ENCODE peak calls at places on chromosomes 11 and 22, in five cellular contexts. One of them, this sample, is unnamed.
A peak's percentile ranks its signal among the peaks of the same experiment; 100 is the strongest.

GRCh38 chr11:44818110-44818509 is 91.3 kb downstream of the TSPAN18 start:
- DNase-seq in mammary epithelial cell: no peak
- DNase-seq in HCT116: no peak
- DNase-seq in GM23338: no peak
- DNase-seq in hepatocyte: no peak
- DNase-seq in this sample: no peak

GRCh38 chr11:44711113-44711512 is 15.6 kb upstream of the TSPAN18 start:
- DNase-seq in mammary epithelial cell: no peak
- DNase-seq in HCT116: no peak
- DNase-seq in GM23338: peak; percentile 70
- DNase-seq in hepatocyte: peak; percentile 51
- DNase-seq in this sample: no peak

GRCh38 chr11:75280770-75281468 is 40.3 kb downstream of the TPBGL start:
- DNase-seq in mammary epithelial cell: no peak
- DNase-seq in HCT116: no peak
- DNase-seq in GM23338: no peak
- DNase-seq in hepatocyte: no peak
- DNase-seq in this sample: no peak

GRCh38 chr11:82972103-82972502 is 70.6 kb downstream of the DDIAS start:
- DNase-seq in mammary epithelial cell: no peak
- DNase-seq in HCT116: no peak
- DNase-seq in GM23338: no peak
- DNase-seq in hepatocyte: no peak
- DNase-seq in this sample: no peak

GRCh38 chr22:27991586-27992293 is 72.7 kb upstream of the PITPNB start:
- DNase-seq in mammary epithelial cell: no peak
- DNase-seq in HCT116: no peak
- DNase-seq in GM23338: no peak
- DNase-seq in hepatocyte: no peak
- DNase-seq in this sample: no peak

GRCh38 chr11:47667555-47667954 is 25.2 kb upstream of the MTCH2 start:
- DNase-seq in mammary epithelial cell: no peak
- DNase-seq in HCT116: no peak
- DNase-seq in GM23338: no peak
- DNase-seq in hepatocyte: no peak
- DNase-seq in this sample: no peak

GRCh38 chr11:124799384-124800225 is 601 bp downstream of the MSANTD2 start:
- DNase-seq in mammary epithelial cell: peak; percentile 42
- DNase-seq in HCT116: no peak
- DNase-seq in GM23338: peak; percentile 65
- DNase-seq in hepatocyte: peak; percentile 64
- DNase-seq in this sample: peak; percentile 8

GRCh38 chr11:10761085-10761698 is 10.1 kb downstream of the CTR9 start:
- DNase-seq in mammary epithelial cell: no peak
- DNase-seq in HCT116: no peak
- DNase-seq in GM23338: no peak
- DNase-seq in hepatocyte: no peak
- DNase-seq in this sample: no peak

GRCh38 chr11:44886765-44887164 is 63.9 kb downstream of the TP53I11 start:
- DNase-seq in mammary epithelial cell: no peak
- DNase-seq in HCT116: no peak
- DNase-seq in GM23338: no peak
- DNase-seq in hepatocyte: peak; percentile 34
- DNase-seq in this sample: peak; percentile 78

GRCh38 chr11:9750551-9750950 is 86.7 kb downstream of the SWAP70 start:
- DNase-seq in mammary epithelial cell: no peak
- DNase-seq in HCT116: no peak
- DNase-seq in GM23338: no peak
- DNase-seq in hepatocyte: no peak
- DNase-seq in this sample: no peak

GRCh38 chr11:8101421-8101820 is 20.4 kb downstream of the TUB start:
- DNase-seq in mammary epithelial cell: no peak
- DNase-seq in HCT116: no peak
- DNase-seq in GM23338: no peak
- DNase-seq in hepatocyte: peak; percentile 2
- DNase-seq in this sample: no peak

GRCh38 chr11:85965202-85965601 is 103.7 kb downstream of the PICALM start:
- DNase-seq in mammary epithelial cell: no peak
- DNase-seq in HCT116: no peak
- DNase-seq in GM23338: no peak
- DNase-seq in hepatocyte: no peak
- DNase-seq in this sample: peak; percentile 35

GRCh38 chr11:6646631-6647281 is 8.9 kb downstream of the DCHS1 start:
- DNase-seq in mammary epithelial cell: no peak
- DNase-seq in HCT116: no peak
- DNase-seq in GM23338: peak; percentile 29
- DNase-seq in hepatocyte: peak; percentile 74
- DNase-seq in this sample: no peak

GRCh38 chr11:103842191-103842590 is 194.2 kb upstream of the DDI1 start:
- DNase-seq in mammary epithelial cell: no peak
- DNase-seq in HCT116: no peak
- DNase-seq in GM23338: no peak
- DNase-seq in hepatocyte: no peak
- DNase-seq in this sample: peak; percentile 56

GRCh38 chr11:130422251-130422995 is 6.0 kb downstream of the ADAMTS8 start:
- DNase-seq in mammary epithelial cell: no peak
- DNase-seq in HCT116: no peak
- DNase-seq in GM23338: no peak
- DNase-seq in hepatocyte: no peak
- DNase-seq in this sample: no peak

GRCh38 chr11:74671520-74672196 is 59.6 kb downstream of the CHRDL2 start:
- DNase-seq in mammary epithelial cell: no peak
- DNase-seq in HCT116: no peak
- DNase-seq in GM23338: no peak
- DNase-seq in hepatocyte: no peak
- DNase-seq in this sample: peak; percentile 50

GRCh38 chr11:119651802-119652584 is 77.0 kb downstream of the NECTIN1 start:
- DNase-seq in mammary epithelial cell: no peak
- DNase-seq in HCT116: no peak
- DNase-seq in GM23338: peak; percentile 30
- DNase-seq in hepatocyte: no peak
- DNase-seq in this sample: no peak

GRCh38 chr22:37193629-37194191 is 5.7 kb upstream of the C1QTNF6 start:
- DNase-seq in mammary epithelial cell: peak; percentile 52
- DNase-seq in HCT116: no peak
- DNase-seq in GM23338: no peak
- DNase-seq in hepatocyte: no peak
- DNase-seq in this sample: no peak

GRCh38 chr11:2451916-2452694 is 7.3 kb downstream of the KCNQ1 start:
- DNase-seq in mammary epithelial cell: no peak
- DNase-seq in HCT116: no peak
- DNase-seq in GM23338: no peak
- DNase-seq in hepatocyte: no peak
- DNase-seq in this sample: no peak

DNA sequence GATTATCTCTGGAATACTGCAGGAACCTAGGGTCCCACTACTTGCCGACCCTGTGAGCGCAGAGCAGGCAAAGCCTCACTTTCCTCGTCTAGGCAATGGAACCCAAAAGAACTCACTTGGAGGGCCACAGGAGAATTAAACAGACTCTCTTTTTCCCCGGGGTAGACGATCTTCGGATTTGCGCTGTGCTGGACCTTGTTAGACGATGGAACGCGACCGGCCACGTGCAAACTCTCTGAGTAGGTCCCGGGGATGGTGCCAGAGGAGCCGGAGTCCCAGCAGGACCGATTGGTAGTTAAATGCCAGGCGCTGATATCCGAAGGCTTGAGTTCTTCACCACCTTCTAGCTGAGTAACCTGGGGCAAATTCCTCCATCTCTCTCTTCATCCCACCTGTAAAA is 1.0 kb upstream of the SLC1A2 start:
- DNase-seq in mammary epithelial cell: no peak
- DNase-seq in HCT116: no peak
- DNase-seq in GM23338: peak; percentile 53
- DNase-seq in hepatocyte: no peak
- DNase-seq in this sample: no peak
- TF ChIP-seq EZH2 in mammary epithelial cell: no peak
- TF ChIP-seq EZH2 in HCT116: no peak
- TF ChIP-seq EZH2 in GM23338: no peak
- TF ChIP-seq EZH2 in hepatocyte: peak; percentile 56
- TF ChIP-seq EZH2 in this sample: no peak

GRCh38 chr22:19169002-19169946 is 9.3 kb downstream of the SLC25A1 start:
- DNase-seq in mammary epithelial cell: no peak
- DNase-seq in HCT116: no peak
- DNase-seq in GM23338: no peak
- DNase-seq in hepatocyte: peak; percentile 38
- DNase-seq in this sample: no peak
- TF ChIP-seq EZH2 in mammary epithelial cell: peak; percentile 5
- TF ChIP-seq EZH2 in HCT116: no peak
- TF ChIP-seq EZH2 in GM23338: peak; percentile 79
- TF ChIP-seq EZH2 in hepatocyte: peak; percentile 86
- TF ChIP-seq EZH2 in this sample: peak; percentile 86

GRCh38 chr11:71097506-71098240 is 154.7 kb downstream of the SHANK2 start:
- DNase-seq in mammary epithelial cell: no peak
- DNase-seq in HCT116: no peak
- DNase-seq in GM23338: no peak
- DNase-seq in hepatocyte: no peak
- DNase-seq in this sample: no peak
- TF ChIP-seq EZH2 in mammary epithelial cell: no peak
- TF ChIP-seq EZH2 in HCT116: no peak
- TF ChIP-seq EZH2 in GM23338: no peak
- TF ChIP-seq EZH2 in hepatocyte: no peak
- TF ChIP-seq EZH2 in this sample: no peak

DNA sequence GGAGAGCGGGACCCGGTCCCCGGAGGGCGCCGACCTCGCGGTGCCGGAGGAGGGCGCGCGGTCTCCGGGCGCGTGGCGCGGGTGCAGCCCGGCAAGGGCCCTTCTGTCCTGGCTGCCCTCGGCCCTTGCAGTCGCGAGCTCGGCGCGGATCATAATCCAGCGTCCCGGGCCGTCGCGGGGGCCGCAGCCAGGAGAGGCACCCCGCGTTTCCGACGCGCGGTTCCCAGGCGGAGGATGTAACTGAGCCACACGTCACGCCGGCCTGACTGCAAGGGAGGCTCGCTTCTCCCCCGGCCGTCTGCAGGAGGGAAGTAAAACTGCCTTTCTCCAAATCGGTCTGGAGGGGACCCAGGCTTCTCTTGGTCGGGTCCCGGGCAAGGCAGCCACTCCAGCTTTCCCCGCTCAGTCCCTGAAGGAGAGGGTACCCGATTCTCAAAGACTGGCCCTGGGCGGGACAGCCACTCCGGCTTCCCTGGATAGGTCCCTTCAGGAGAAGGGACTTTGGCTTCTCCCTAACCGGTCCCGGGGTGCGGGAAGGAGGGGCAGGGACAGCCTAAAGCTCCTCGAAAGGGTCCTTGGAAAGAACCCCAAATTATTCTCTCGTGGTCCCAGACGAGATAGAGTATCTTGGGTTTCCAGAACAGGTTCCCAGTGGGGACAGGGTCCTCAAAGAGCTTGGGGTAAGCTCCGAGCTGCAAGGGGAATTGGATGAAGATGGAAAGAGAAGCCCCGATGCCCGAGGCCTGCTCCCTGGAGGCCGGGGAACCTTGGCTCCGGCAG is 836 bp downstream of the SPON1 start:
- DNase-seq in mammary epithelial cell: no peak
- DNase-seq in HCT116: no peak
- DNase-seq in GM23338: peak; percentile 58
- DNase-seq in hepatocyte: peak; percentile 58
- DNase-seq in this sample: peak; percentile 14
- TF ChIP-seq EZH2 in mammary epithelial cell: peak; percentile 19
- TF ChIP-seq EZH2 in HCT116: no peak
- TF ChIP-seq EZH2 in GM23338: peak; percentile 97
- TF ChIP-seq EZH2 in hepatocyte: no peak
- TF ChIP-seq EZH2 in this sample: peak; percentile 19

DNA sequence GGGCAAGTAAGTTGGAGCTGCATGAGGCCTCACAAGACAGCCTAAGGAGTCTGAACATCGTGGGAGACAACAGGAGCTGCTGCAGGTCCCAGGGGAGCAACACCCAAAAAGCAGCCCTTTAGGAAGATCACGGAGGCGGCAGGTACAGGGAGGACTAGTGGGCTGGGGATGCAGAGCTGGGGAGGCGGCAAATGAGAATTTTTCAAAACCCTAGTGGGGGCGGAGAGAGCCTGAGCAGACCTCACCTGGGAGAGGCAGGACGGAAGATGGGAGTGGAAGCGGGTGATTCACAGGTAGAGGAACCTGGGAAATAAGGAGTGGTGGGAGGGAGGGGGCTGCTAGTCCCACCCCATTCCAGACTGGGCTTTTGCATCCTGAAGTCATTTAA is 42.1 kb downstream of the DKK3 start:
- DNase-seq in mammary epithelial cell: no peak
- DNase-seq in HCT116: no peak
- DNase-seq in GM23338: no peak
- DNase-seq in hepatocyte: no peak
- DNase-seq in this sample: no peak
- TF ChIP-seq EZH2 in mammary epithelial cell: no peak
- TF ChIP-seq EZH2 in HCT116: no peak
- TF ChIP-seq EZH2 in GM23338: no peak
- TF ChIP-seq EZH2 in hepatocyte: no peak
- TF ChIP-seq EZH2 in this sample: no peak

GRCh38 chr11:50174975-50175374 is 142.3 kb downstream of the OR4C45 start:
- DNase-seq in mammary epithelial cell: no peak
- DNase-seq in HCT116: no peak
- DNase-seq in GM23338: no peak
- DNase-seq in hepatocyte: no peak
- DNase-seq in this sample: no peak
- TF ChIP-seq EZH2 in mammary epithelial cell: no peak
- TF ChIP-seq EZH2 in HCT116: no peak
- TF ChIP-seq EZH2 in GM23338: no peak
- TF ChIP-seq EZH2 in hepatocyte: no peak
- TF ChIP-seq EZH2 in this sample: no peak

DNA sequence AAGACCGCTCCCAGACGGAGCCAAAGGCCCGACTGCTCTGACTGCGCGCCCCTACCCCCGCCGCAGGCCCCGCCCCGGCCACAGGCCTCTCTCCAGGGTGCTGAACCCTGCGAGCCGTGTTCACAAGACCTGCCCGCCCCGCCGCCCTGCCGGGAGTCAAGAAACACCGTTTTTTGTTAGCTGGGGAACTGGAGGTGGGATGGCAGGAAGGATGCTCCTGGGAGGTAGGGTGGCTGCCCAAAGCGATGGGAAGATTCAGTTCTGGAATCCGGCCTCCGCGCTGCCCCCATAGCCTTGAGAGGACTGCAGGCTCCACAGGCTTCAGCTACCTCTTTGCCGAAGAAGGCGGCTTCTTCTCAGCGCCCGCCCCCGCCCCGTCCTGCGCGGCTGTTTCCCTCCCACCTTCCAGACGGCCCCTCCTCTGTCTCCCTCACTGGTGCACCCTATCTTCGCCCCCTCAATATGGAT is 2.7 kb upstream of the PDE2A start:
- DNase-seq in mammary epithelial cell: peak; percentile 32
- DNase-seq in HCT116: no peak
- DNase-seq in GM23338: peak; percentile 94
- DNase-seq in hepatocyte: peak; percentile 86
- DNase-seq in this sample: peak; percentile 10
- TF ChIP-seq EZH2 in mammary epithelial cell: no peak
- TF ChIP-seq EZH2 in HCT116: no peak
- TF ChIP-seq EZH2 in GM23338: no peak
- TF ChIP-seq EZH2 in hepatocyte: no peak
- TF ChIP-seq EZH2 in this sample: peak; percentile 65

GRCh38 chr11:70782401-70782913 is 384.1 kb downstream of the CTTN start:
- DNase-seq in mammary epithelial cell: no peak
- DNase-seq in HCT116: no peak
- DNase-seq in GM23338: no peak
- DNase-seq in hepatocyte: no peak
- DNase-seq in this sample: no peak
- TF ChIP-seq EZH2 in mammary epithelial cell: no peak
- TF ChIP-seq EZH2 in HCT116: no peak
- TF ChIP-seq EZH2 in GM23338: no peak
- TF ChIP-seq EZH2 in hepatocyte: no peak
- TF ChIP-seq EZH2 in this sample: no peak

This sample was measured in astrocyte.